ENCODE peak calls at places on chromosomes 2 and 18, in six cellular contexts. G is brain microvascular endothelial cell; A is body of pancreas; F is spleen; O is CD8-positive, alpha-beta memory T cell; M is tibial artery. E is an unnamed sample.
A peak's percentile ranks its signal among the peaks of the same experiment; 100 is the strongest.

GRCh38 chr2:74876081-74876886 is 42.4 kb downstream of the HK2 start:
- DNase-seq in G (peak; percentile 43), A (peak; percentile 28), F (no peak), O (peak; percentile 60), M (no peak), E (no peak)

GRCh38 chr2:163551974-163552373 is 183.8 kb downstream of the FIGN start:
- DNase-seq in G (peak; percentile 54), A (no peak), F (no peak), O (no peak), M (no peak), E (no peak)

GRCh38 chr2:59383473-59383872 is 1142.3 kb upstream of the FANCL start:
- DNase-seq in G (no peak), A (no peak), F (no peak), O (no peak), M (no peak), E (no peak)

GRCh38 chr2:235670974-235671787 is 177.3 kb downstream of the AGAP1 start:
- DNase-seq in G (no peak), A (no peak), F (no peak), O (no peak), M (no peak), E (no peak)

GRCh38 chr18:40249390-40250080 is 1705.5 kb upstream of the PIK3C3 start:
- DNase-seq in G (no peak), A (no peak), F (no peak), O (no peak), M (no peak), E (no peak)

GRCh38 chr2:179184610-179185009 is 80.0 kb downstream of the SESTD1 start:
- DNase-seq in G (no peak), A (no peak), F (no peak), O (no peak), M (no peak), E (no peak)

GRCh38 chr2:118774458-118775133 is 72.9 kb downstream of the EN1 start:
- DNase-seq in G (peak; percentile 36), A (peak; percentile 49), F (peak; percentile 76), O (no peak), M (no peak), E (peak; percentile 56)

GRCh38 chr2:230749111-230749510 is 36.5 kb downstream of the CAB39 start:
- DNase-seq in G (peak; percentile 22), A (no peak), F (no peak), O (no peak), M (no peak), E (no peak)

GRCh38 chr18:23864620-23865019 is 149.9 kb upstream of the TTC39C start:
- DNase-seq in G (no peak), A (no peak), F (no peak), O (peak; percentile 71), M (no peak), E (no peak)

GRCh38 chr2:184589261-184589660 is 9.1 kb upstream of the ZNF804A start:
- DNase-seq in G (no peak), A (no peak), F (no peak), O (no peak), M (no peak), E (no peak)

GRCh38 chr2:235082939-235083338 is 131.1 kb downstream of the SH3BP4 start:
- DNase-seq in G (no peak), A (no peak), F (no peak), O (no peak), M (no peak), E (no peak)

GRCh38 chr18:62937065-62937464 is 221.7 kb downstream of the PHLPP1 start:
- DNase-seq in G (peak; percentile 39), A (no peak), F (no peak), O (no peak), M (no peak), E (no peak)

GRCh38 chr2:70942900-70943871 is 7.5 kb downstream of the ATP6V1B1 start:
- DNase-seq in G (no peak), A (no peak), F (peak; percentile 66), O (peak; percentile 42), M (no peak), E (no peak)

GRCh38 chr2:223526106-223526505 is 76.1 kb downstream of the SCG2 start:
- DNase-seq in G (no peak), A (no peak), F (no peak), O (no peak), M (no peak), E (no peak)

GRCh38 chr2:177195194-177195593 is 17.4 kb upstream of the HNRNPA3 start:
- DNase-seq in G (no peak), A (no peak), F (no peak), O (no peak), M (no peak), E (no peak)

GRCh38 chr2:157677941-157678340 is 49.3 kb upstream of the ACVR1C start:
- DNase-seq in G (no peak), A (no peak), F (no peak), O (no peak), M (no peak), E (no peak)

GRCh38 chr2:240686460-240686859 is 3.8 kb upstream of the AQP12B start:
- DNase-seq in G (no peak), A (no peak), F (no peak), O (no peak), M (no peak), E (no peak)

GRCh38 chr2:30232801-30233130 is 1.4 kb downstream of the LBH start:
- DNase-seq in G (no peak), A (no peak), F (peak; percentile 85), O (peak; percentile 73), M (no peak), E (peak; percentile 78)

GRCh38 chr2:119082821-119083400 is 75.6 kb downstream of the C1QL2 start:
- DNase-seq in G (no peak), A (no peak), F (no peak), O (no peak), M (no peak), E (no peak)

GRCh38 chr18:6363216-6363615 is 51.5 kb downstream of the L3MBTL4 start:
- DNase-seq in G (no peak), A (no peak), F (no peak), O (no peak), M (no peak), E (no peak)

GRCh38 chr18:58394046-58394445 is 234.8 kb downstream of the ALPK2 start:
- DNase-seq in G (no peak), A (no peak), F (no peak), O (no peak), M (no peak), E (no peak)

GRCh38 chr2:217843353-217843752 is 159.4 kb downstream of the TNS1 start:
- DNase-seq in G (no peak), A (no peak), F (no peak), O (no peak), M (no peak), E (no peak)

GRCh38 chr2:217840522-217840921 is 162.3 kb downstream of the TNS1 start:
- DNase-seq in G (no peak), A (no peak), F (no peak), O (no peak), M (no peak), E (no peak)

GRCh38 chr2:217839750-217840107 is 163.1 kb downstream of the TNS1 start:
- DNase-seq in G (no peak), A (no peak), F (no peak), O (no peak), M (no peak), E (no peak)

GRCh38 chr2:217844696-217845095 is 158.1 kb downstream of the TNS1 start:
- DNase-seq in G (no peak), A (no peak), F (no peak), O (no peak), M (no peak), E (no peak)

DNA sequence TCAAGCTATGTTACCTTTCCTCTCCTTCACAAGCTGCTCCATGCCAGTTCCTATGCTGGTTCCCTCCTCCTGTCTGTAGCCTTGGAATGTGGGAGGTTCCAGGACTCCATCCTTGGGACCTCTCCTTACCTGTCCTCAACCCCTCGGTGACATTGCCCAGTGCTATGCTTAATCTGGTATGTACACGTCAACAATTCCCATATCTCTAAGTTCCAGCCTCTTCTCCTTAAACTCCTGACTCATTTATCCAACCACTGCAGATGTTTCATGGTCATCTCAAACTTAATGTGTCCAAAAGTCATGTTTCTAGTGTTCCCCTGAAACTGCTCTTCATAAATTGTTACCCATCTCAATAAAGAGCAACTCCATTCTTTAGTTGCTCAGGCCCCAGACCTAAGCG is 160.8 kb downstream of the TNS1 start:
- DNase-seq in G (no peak), A (no peak), F (no peak), O (no peak), M (no peak), E (no peak)
- H3K27ac ChIP-seq in G (no peak overlapping the region), A (no peak overlapping the region), F (peak overlapping the region; percentile 64), O (peak overlapping the region; percentile 9), M (peak overlapping the region; percentile 71), E (no peak overlapping the region)

GRCh38 chr2:135936524-135936923 is 48.9 kb downstream of the DARS1 start:
- DNase-seq in G (no peak), A (no peak), F (no peak), O (no peak), M (no peak), E (no peak)

GRCh38 chr2:135935914-135936313 is 49.5 kb downstream of the DARS1 start:
- DNase-seq in G (no peak), A (no peak), F (no peak), O (no peak), M (no peak), E (no peak)

GRCh38 chr2:135926605-135927004 is 50.4 kb upstream of the MCM6 start:
- DNase-seq in G (no peak), A (no peak), F (no peak), O (no peak), M (no peak), E (no peak)

DNA sequence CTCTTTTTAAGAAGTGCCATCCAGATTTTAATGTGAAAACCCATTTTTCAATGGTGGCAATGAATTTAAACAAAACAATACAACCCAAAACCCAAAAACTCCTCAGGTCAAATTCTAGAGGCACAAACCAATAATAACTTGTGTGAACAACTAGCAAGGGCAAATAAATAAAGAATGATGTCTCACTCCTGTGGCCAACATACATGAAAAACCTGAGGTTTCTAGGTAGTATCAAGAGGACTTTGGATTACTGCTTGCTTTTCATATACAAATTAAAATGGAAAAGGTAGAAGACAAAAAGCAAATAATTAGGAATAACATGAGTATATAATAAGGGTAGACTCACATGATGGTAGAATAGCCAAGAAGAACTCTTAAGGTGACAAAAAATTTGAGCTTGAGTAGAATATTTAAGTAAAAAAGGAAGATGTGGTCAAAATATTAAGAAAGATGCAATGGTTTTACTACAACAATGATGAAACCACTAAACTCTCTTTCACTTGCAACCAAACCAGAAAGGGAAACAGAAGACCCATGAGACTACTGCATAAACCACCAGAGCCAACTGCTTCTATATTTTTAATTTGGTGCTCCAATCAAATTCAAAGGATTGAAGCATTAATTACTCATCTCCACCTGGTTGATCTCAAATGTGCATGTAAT is 53.5 kb downstream of the DARS1 start:
- DNase-seq in G (no peak), A (no peak), F (no peak), O (no peak), M (no peak), E (no peak)
- H3K36me3 ChIP-seq in G (peaks cover 7% of the 10 kb centered on the region), A (no peaks in the 10 kb centered on the region), F (peaks cover 71% of the 10 kb centered on the region), O (peaks cover 24% of the 10 kb centered on the region), M (peaks cover 41% of the 10 kb centered on the region), E (no peaks in the 10 kb centered on the region)

GRCh38 chr2:122108186-122108585 is 352.7 kb downstream of the TSN start:
- DNase-seq in G (no peak), A (no peak), F (no peak), O (no peak), M (no peak), E (no peak)
- H3K27me3 ChIP-seq in G (no peaks in the 10 kb centered on the region), A (no peaks in the 10 kb centered on the region), F (no peaks in the 10 kb centered on the region), O (no peaks in the 10 kb centered on the region), M (peaks cover 3% of the 10 kb centered on the region), E (no peaks in the 10 kb centered on the region)

DNA sequence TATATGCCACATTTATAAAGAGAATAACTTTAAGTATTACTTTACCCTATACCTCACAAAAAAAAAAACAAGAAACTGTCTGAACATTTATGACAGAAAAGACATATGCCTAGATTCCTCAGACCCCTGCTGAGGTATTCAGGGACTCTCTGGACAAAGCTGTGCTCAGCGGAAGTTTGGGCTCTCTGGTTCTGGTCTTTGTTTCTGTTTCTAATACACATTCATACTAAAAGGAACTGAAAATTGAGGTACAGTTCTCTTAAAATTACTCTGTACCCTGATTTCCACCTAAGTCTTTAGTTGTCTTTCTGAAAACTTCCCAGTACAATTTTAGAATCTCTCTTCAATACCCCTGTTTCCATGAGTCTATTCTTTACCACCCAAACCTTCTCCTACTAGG is 160.3 kb downstream of the IKZF2 start:
- DNase-seq in G (no peak), A (no peak), F (no peak), O (no peak), M (no peak), E (no peak)
- H3K27ac ChIP-seq in G (no peak overlapping the region), A (no peak overlapping the region), F (no peak overlapping the region), O (no peak overlapping the region), M (no peak overlapping the region), E (no peak overlapping the region)

E was measured in Peyer's patch.